ENCODE peak calls at places on chromosome 15, in six cellular contexts. L is activated T-helper 1 cell treated with anti-CD3 and anti-CD28 coated beads, Interleukin-2, amount 50 U/mL, for 16 hours; M is KG1; Z is AG08396; H is fibroblast of the aortic adventitia; B is putamen. Y is an unnamed sample.

GRCh38 chr15:77811270-77811669 is 178.6 kb upstream of the LINGO1 start:
- DNase-seq in B (no peak), M (no peak), Z (no peak), H (no peak), L (no peak), Y (no peak)

GRCh38 chr15:66723826-66724731 is 22.0 kb downstream of the SMAD6 start:
- DNase-seq in Z (peak; percentile 39), M (no peak), L (no peak), H (peak; percentile 41), B (no peak), Y (peak; percentile 23)

GRCh38 chr15:63192604-63193206 is 3.3 kb downstream of the RAB8B start:
- DNase-seq in B (no peak), Z (no peak), L (no peak), H (no peak), M (no peak), Y (no peak)

GRCh38 chr15:29883126-29883525 is 60.9 kb upstream of the TJP1 start:
- DNase-seq in B (no peak), Z (no peak), H (no peak), L (no peak), M (no peak), Y (no peak)

GRCh38 chr15:29870495-29871151 is 48.4 kb upstream of the TJP1 start:
- DNase-seq in L (no peak), B (peak; percentile 56), H (peak; percentile 42), Z (no peak), M (no peak), Y (no peak)

GRCh38 chr15:48385431-48385830 is 54.2 kb downstream of the DUT start:
- DNase-seq in H (peak; percentile 99), M (no peak), L (no peak), B (no peak), Z (peak; percentile 80), Y (peak; percentile 99)

GRCh38 chr15:35876762-35877161 is 330.8 kb upstream of the DPH6 start:
- DNase-seq in L (no peak), B (no peak), H (no peak), M (no peak), Z (no peak), Y (no peak)

GRCh38 chr15:93362821-93363220 is 273.8 kb upstream of the RGMA start:
- DNase-seq in Z (no peak), M (no peak), H (no peak), L (no peak), B (no peak), Y (no peak)

GRCh38 chr15:37099321-37100108 is 834 bp downstream of the MEIS2 start:
- DNase-seq in L (no peak), Z (peak; percentile 45), B (peak; percentile 65), M (no peak), H (peak; percentile 63), Y (peak; percentile 60)

GRCh38 chr15:64460737-64461576 is 579 bp downstream of the ZNF609 start:
- DNase-seq in M (no peak), B (peak; percentile 63), Z (peak; percentile 80), L (no peak), H (peak; percentile 79), Y (peak; percentile 91)

GRCh38 chr15:101611007-101611406 is 41.2 kb downstream of the TM2D3 start:
- DNase-seq in B (no peak), Z (no peak), L (no peak), M (no peak), H (no peak), Y (no peak)